ENCODE peak calls at places on chromosomes 6 and 20, in seven cellular contexts. H is NCI-H774; C is activated CD4-positive, alpha-beta T cell treated with anti-CD3 and anti-CD28 coated beads for 36 hours; M is stomach; G is hepatocyte; V is NCI-H1105; S is GM13977. K is an unnamed sample.
A peak's percentile ranks its signal among the peaks of the same experiment; 100 is the strongest.

GRCh38 chr6:138099832-138100231 is 7.4 kb downstream of the PERP start:
- DNase-seq in G (peak; percentile 34), H (no peak), M (no peak), C (no peak), S (no peak), V (no peak), K (no peak)

GRCh38 chr6:722608-723007 is 29.7 kb upstream of the EXOC2 start:
- DNase-seq in G (no peak), H (no peak), M (no peak), S (no peak), V (no peak), C (no peak), K (no peak)

GRCh38 chr6:111721677-111722219 is 116.1 kb upstream of the TRAF3IP2 start:
- DNase-seq in M (no peak), S (peak; percentile 32), H (no peak), C (peak; percentile 69), V (no peak), G (peak; percentile 25), K (no peak)

GRCh38 chr20:9377007-9377406 is 137.4 kb upstream of the LAMP5 start:
- DNase-seq in H (no peak), G (no peak), M (no peak), S (no peak), C (no peak), V (no peak), K (no peak)

GRCh38 chr6:157221049-157221816 is 102.1 kb downstream of the TMEM242 start:
- DNase-seq in V (peak; percentile 91), C (peak; percentile 93), H (peak; percentile 86), M (peak; percentile 95), G (no peak), S (peak; percentile 87), K (no peak)

GRCh38 chr6:24882295-24882694 is 53.5 kb downstream of the RIPOR2 start:
- DNase-seq in S (no peak), V (no peak), H (no peak), C (no peak), M (no peak), G (no peak), K (no peak)

GRCh38 chr6:110191477-110191876 is 11.2 kb downstream of the CDC40 start:
- DNase-seq in M (no peak), V (no peak), H (no peak), C (no peak), G (no peak), S (no peak), K (no peak)

GRCh38 chr6:139370047-139370706 is 4.3 kb downstream of the CITED2 start:
- DNase-seq in H (no peak), G (peak; percentile 62), M (no peak), C (no peak), S (no peak), V (no peak), K (no peak)

GRCh38 chr6:170087946-170088348 is 202.9 kb downstream of the DLL1 start:
- DNase-seq in C (peak; percentile 71), M (peak; percentile 35), S (peak; percentile 80), V (no peak), G (no peak), H (no peak), K (no peak)

GRCh38 chr20:51800132-51800721 is 2.1 kb downstream of the SALL4 start:
- DNase-seq in H (peak; percentile 51), M (peak; percentile 72), G (peak; percentile 90), C (peak; percentile 84), V (peak; percentile 75), S (peak; percentile 83), K (no peak)

GRCh38 chr6:165729307-165729936 is 66.4 kb upstream of the PDE10A start:
- DNase-seq in G (no peak), V (peak; percentile 58), S (peak; percentile 78), H (no peak), M (peak; percentile 44), C (peak; percentile 53), K (no peak)

GRCh38 chr20:33868571-33868970 is 57.4 kb downstream of the CHMP4B start:
- DNase-seq in H (no peak), V (no peak), S (no peak), M (no peak), G (no peak), C (no peak), K (no peak)

GRCh38 chr6:36649086-36649485 is 29.4 kb upstream of the CDKN1A start:
- DNase-seq in C (no peak), M (no peak), H (no peak), S (no peak), G (no peak), V (no peak), K (no peak)

GRCh38 chr6:150651808-150652473 is 52.3 kb downstream of the PLEKHG1 start:
- DNase-seq in H (no peak), V (no peak), S (no peak), G (no peak), C (no peak), M (no peak), K (no peak)

K was measured in NCI-H2081 treated with DMSO at 0.1 percent for 48 hours.